ENCODE peak calls at places on chromosome 10, in six cellular contexts. One of them, this sample, is unnamed.
A peak's percentile ranks its signal among the peaks of the same experiment; 100 is the strongest.

GRCh38 chr10:52314007-52314821 is at the start of gene DKK1:
- DNase-seq in dorsolateral prefrontal cortex: peak; percentile 45
- DNase-seq in cardiac muscle cell: peak; percentile 85
- DNase-seq in neural progenitor cell: peak; percentile 87
- DNase-seq in AG10803: peak; percentile 83
- DNase-seq in kidney: peak; percentile 67
- DNase-seq in this sample: no peak

GRCh38 chr10:132904814-132905649 is 37.3 kb downstream of the CFAP46 start:
- DNase-seq in dorsolateral prefrontal cortex: no peak
- DNase-seq in cardiac muscle cell: no peak
- DNase-seq in neural progenitor cell: no peak
- DNase-seq in AG10803: no peak
- DNase-seq in kidney: peak; percentile 58
- DNase-seq in this sample: no peak

GRCh38 chr10:24930427-24930826 is 22.0 kb downstream of the PRTFDC1 start:
- DNase-seq in dorsolateral prefrontal cortex: no peak
- DNase-seq in cardiac muscle cell: no peak
- DNase-seq in neural progenitor cell: no peak
- DNase-seq in AG10803: no peak
- DNase-seq in kidney: no peak
- DNase-seq in this sample: no peak

GRCh38 chr10:103429647-103430046 is 22.5 kb downstream of the CALHM2 start:
- DNase-seq in dorsolateral prefrontal cortex: no peak
- DNase-seq in cardiac muscle cell: no peak
- DNase-seq in neural progenitor cell: no peak
- DNase-seq in AG10803: no peak
- DNase-seq in kidney: no peak
- DNase-seq in this sample: no peak

GRCh38 chr10:124619195-124619594 is 125.0 kb downstream of the FAM53B start:
- DNase-seq in dorsolateral prefrontal cortex: no peak
- DNase-seq in cardiac muscle cell: no peak
- DNase-seq in neural progenitor cell: no peak
- DNase-seq in AG10803: no peak
- DNase-seq in kidney: no peak
- DNase-seq in this sample: no peak

GRCh38 chr10:86942441-86943315 is 14.7 kb downstream of the MMRN2 start:
- DNase-seq in dorsolateral prefrontal cortex: peak; percentile 6
- DNase-seq in cardiac muscle cell: peak; percentile 57
- DNase-seq in neural progenitor cell: no peak
- DNase-seq in AG10803: no peak
- DNase-seq in kidney: peak; percentile 73
- DNase-seq in this sample: no peak

GRCh38 chr10:77812741-77813140 is 113.8 kb downstream of the DLG5 start:
- DNase-seq in dorsolateral prefrontal cortex: no peak
- DNase-seq in cardiac muscle cell: no peak
- DNase-seq in neural progenitor cell: no peak
- DNase-seq in AG10803: no peak
- DNase-seq in kidney: peak; percentile 27
- DNase-seq in this sample: no peak

GRCh38 chr10:9198611-9199010 is 1144.1 kb downstream of the GATA3 start:
- DNase-seq in dorsolateral prefrontal cortex: no peak
- DNase-seq in cardiac muscle cell: peak; percentile 6
- DNase-seq in neural progenitor cell: no peak
- DNase-seq in AG10803: peak; percentile 66
- DNase-seq in kidney: no peak
- DNase-seq in this sample: no peak

GRCh38 chr10:73910764-73911552 is at the start of gene PLAU:
- DNase-seq in dorsolateral prefrontal cortex: no peak
- DNase-seq in cardiac muscle cell: peak; percentile 43
- DNase-seq in neural progenitor cell: peak; percentile 85
- DNase-seq in AG10803: no peak
- DNase-seq in kidney: peak; percentile 88
- DNase-seq in this sample: no peak

GRCh38 chr10:117005454-117006055 is 568 bp upstream of the SHTN1 start:
- DNase-seq in dorsolateral prefrontal cortex: peak; percentile 44
- DNase-seq in cardiac muscle cell: peak; percentile 8
- DNase-seq in neural progenitor cell: peak; percentile 75
- DNase-seq in AG10803: no peak
- DNase-seq in kidney: no peak
- DNase-seq in this sample: no peak

GRCh38 chr10:116143673-116144072 is 129.3 kb downstream of the GFRA1 start:
- DNase-seq in dorsolateral prefrontal cortex: no peak
- DNase-seq in cardiac muscle cell: no peak
- DNase-seq in neural progenitor cell: no peak
- DNase-seq in AG10803: no peak
- DNase-seq in kidney: no peak
- DNase-seq in this sample: no peak

GRCh38 chr10:93652857-93653256 is 40.5 kb downstream of the PDE6C start:
- DNase-seq in dorsolateral prefrontal cortex: no peak
- DNase-seq in cardiac muscle cell: peak; percentile 9
- DNase-seq in neural progenitor cell: no peak
- DNase-seq in AG10803: peak; percentile 12
- DNase-seq in kidney: no peak
- DNase-seq in this sample: no peak

GRCh38 chr10:108327706-108328105 is 1163.2 kb upstream of the SORCS1 start:
- DNase-seq in dorsolateral prefrontal cortex: no peak
- DNase-seq in cardiac muscle cell: no peak
- DNase-seq in neural progenitor cell: no peak
- DNase-seq in AG10803: peak; percentile 15
- DNase-seq in kidney: no peak
- DNase-seq in this sample: no peak

GRCh38 chr10:25505466-25505865 is 330.7 kb downstream of the GPR158 start:
- DNase-seq in dorsolateral prefrontal cortex: no peak
- DNase-seq in cardiac muscle cell: peak; percentile 47
- DNase-seq in neural progenitor cell: no peak
- DNase-seq in AG10803: no peak
- DNase-seq in kidney: no peak
- DNase-seq in this sample: no peak

GRCh38 chr10:78190051-78190450 is 156.4 kb downstream of the RPS24 start:
- DNase-seq in dorsolateral prefrontal cortex: no peak
- DNase-seq in cardiac muscle cell: no peak
- DNase-seq in neural progenitor cell: no peak
- DNase-seq in AG10803: no peak
- DNase-seq in kidney: no peak
- DNase-seq in this sample: no peak

GRCh38 chr10:114821915-114822770 is 563 bp downstream of the FHIP2A start:
- DNase-seq in dorsolateral prefrontal cortex: peak; percentile 12
- DNase-seq in cardiac muscle cell: peak; percentile 62
- DNase-seq in neural progenitor cell: peak; percentile 53
- DNase-seq in AG10803: peak; percentile 49
- DNase-seq in kidney: peak; percentile 86
- DNase-seq in this sample: no peak

GRCh38 chr10:104260775-104261115 is 6.1 kb downstream of the GSTO1 start:
- DNase-seq in dorsolateral prefrontal cortex: no peak
- DNase-seq in cardiac muscle cell: peak; percentile 75
- DNase-seq in neural progenitor cell: no peak
- DNase-seq in AG10803: peak; percentile 42
- DNase-seq in kidney: no peak
- DNase-seq in this sample: no peak

GRCh38 chr10:104259456-104259855 is 4.8 kb downstream of the GSTO1 start:
- DNase-seq in dorsolateral prefrontal cortex: no peak
- DNase-seq in cardiac muscle cell: no peak
- DNase-seq in neural progenitor cell: no peak
- DNase-seq in AG10803: no peak
- DNase-seq in kidney: no peak
- DNase-seq in this sample: no peak

GRCh38 chr10:33566001-33566400 is 231.5 kb upstream of the NRP1 start:
- DNase-seq in dorsolateral prefrontal cortex: no peak
- DNase-seq in cardiac muscle cell: peak; percentile 28
- DNase-seq in neural progenitor cell: no peak
- DNase-seq in AG10803: no peak
- DNase-seq in kidney: no peak
- DNase-seq in this sample: no peak

DNA sequence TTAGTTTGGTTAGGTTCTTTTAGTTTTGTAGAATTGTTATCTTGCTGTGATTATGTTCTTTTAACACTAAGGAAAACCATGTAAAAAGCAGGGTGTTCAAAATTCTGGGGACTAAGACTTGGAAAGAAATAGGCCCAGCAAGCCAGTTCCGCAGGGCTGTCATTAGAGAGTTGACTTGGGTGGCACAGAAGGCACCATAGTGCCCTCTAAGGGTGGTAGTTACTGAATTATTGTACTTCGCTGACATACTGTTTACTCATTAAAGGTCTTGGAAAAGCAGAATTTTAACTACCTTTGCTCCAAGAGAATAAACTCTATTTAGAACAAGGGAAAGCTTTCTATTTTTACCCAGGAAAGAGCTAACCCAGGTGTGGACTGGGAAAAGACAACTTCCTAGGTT is 86.5 kb downstream of the OTUD1 start:
- DNase-seq in dorsolateral prefrontal cortex: no peak
- DNase-seq in cardiac muscle cell: peak; percentile 49
- DNase-seq in neural progenitor cell: no peak
- DNase-seq in AG10803: peak; percentile 37
- DNase-seq in kidney: no peak
- DNase-seq in this sample: no peak
- TF ChIP-seq CTCF in dorsolateral prefrontal cortex: peak; percentile 64
- TF ChIP-seq CTCF in cardiac muscle cell: peak; percentile 37
- TF ChIP-seq CTCF in neural progenitor cell: peak; percentile 30
- TF ChIP-seq CTCF in AG10803: peak; percentile 51
- TF ChIP-seq CTCF in kidney: peak; percentile 48
- TF ChIP-seq CTCF in this sample: peak; percentile 43

GRCh38 chr10:118624747-118625146 is 29.3 kb upstream of the PRLHR start:
- DNase-seq in dorsolateral prefrontal cortex: no peak
- DNase-seq in cardiac muscle cell: no peak
- DNase-seq in neural progenitor cell: no peak
- DNase-seq in AG10803: no peak
- DNase-seq in kidney: no peak
- DNase-seq in this sample: no peak

GRCh38 chr10:118629211-118629610 is 33.8 kb upstream of the PRLHR start:
- DNase-seq in dorsolateral prefrontal cortex: no peak
- DNase-seq in cardiac muscle cell: peak; percentile 2
- DNase-seq in neural progenitor cell: no peak
- DNase-seq in AG10803: peak; percentile 50
- DNase-seq in kidney: no peak
- DNase-seq in this sample: no peak

GRCh38 chr10:118628397-118628796 is 32.9 kb upstream of the PRLHR start:
- DNase-seq in dorsolateral prefrontal cortex: no peak
- DNase-seq in cardiac muscle cell: no peak
- DNase-seq in neural progenitor cell: no peak
- DNase-seq in AG10803: no peak
- DNase-seq in kidney: no peak
- DNase-seq in this sample: no peak

GRCh38 chr10:118625504-118625903 is 30.1 kb upstream of the PRLHR start:
- DNase-seq in dorsolateral prefrontal cortex: no peak
- DNase-seq in cardiac muscle cell: no peak
- DNase-seq in neural progenitor cell: no peak
- DNase-seq in AG10803: no peak
- DNase-seq in kidney: no peak
- DNase-seq in this sample: no peak

GRCh38 chr10:118626953-118627352 is 31.5 kb upstream of the PRLHR start:
- DNase-seq in dorsolateral prefrontal cortex: no peak
- DNase-seq in cardiac muscle cell: no peak
- DNase-seq in neural progenitor cell: peak; percentile 28
- DNase-seq in AG10803: no peak
- DNase-seq in kidney: no peak
- DNase-seq in this sample: no peak
- TF ChIP-seq CTCF in dorsolateral prefrontal cortex: no peak
- TF ChIP-seq CTCF in cardiac muscle cell: no peak
- TF ChIP-seq CTCF in neural progenitor cell: peak; percentile 49
- TF ChIP-seq CTCF in AG10803: no peak
- TF ChIP-seq CTCF in kidney: no peak
- TF ChIP-seq CTCF in this sample: no peak

GRCh38 chr10:21171197-21171935 is 274.3 kb upstream of the NEBL start:
- DNase-seq in dorsolateral prefrontal cortex: no peak
- DNase-seq in cardiac muscle cell: no peak
- DNase-seq in neural progenitor cell: peak; percentile 47
- DNase-seq in AG10803: no peak
- DNase-seq in kidney: no peak
- DNase-seq in this sample: no peak
- TF ChIP-seq CTCF in dorsolateral prefrontal cortex: peak; percentile 22
- TF ChIP-seq CTCF in cardiac muscle cell: peak; percentile 29
- TF ChIP-seq CTCF in neural progenitor cell: peak; percentile 51
- TF ChIP-seq CTCF in AG10803: no peak
- TF ChIP-seq CTCF in kidney: no peak
- TF ChIP-seq CTCF in this sample: no peak

GRCh38 chr10:1372212-1372611 is 316.0 kb downstream of the WDR37 start:
- DNase-seq in dorsolateral prefrontal cortex: no peak
- DNase-seq in cardiac muscle cell: no peak
- DNase-seq in neural progenitor cell: no peak
- DNase-seq in AG10803: no peak
- DNase-seq in kidney: no peak
- DNase-seq in this sample: no peak
- TF ChIP-seq CTCF in dorsolateral prefrontal cortex: no peak
- TF ChIP-seq CTCF in cardiac muscle cell: no peak
- TF ChIP-seq CTCF in neural progenitor cell: peak; percentile 31
- TF ChIP-seq CTCF in AG10803: no peak
- TF ChIP-seq CTCF in kidney: no peak
- TF ChIP-seq CTCF in this sample: no peak